ENCODE peak calls at places on chromosomes 6 and 20, in six cellular contexts. E, M, U, H, A and S are unnamed samples. For H3K4me1, the result is how much of the 10 kb centered on the place peaks cover.

GRCh38 chr20:4957939-4958362 is 43.4 kb downstream of the SLC23A2 start:
- DNase-seq in E (no peak), M (no peak), U (peak), H (no peak), A (no peak), S (no peak)

GRCh38 chr20:3766832-3767433 is 620 bp downstream of the ADISSP start:
- DNase-seq in E (no peak), M (no peak), U (no peak), H (no peak), A (peak), S (no peak)

GRCh38 chr6:106591111-106591825 is 38.0 kb downstream of the RTN4IP1 start:
- DNase-seq in E (no peak), M (no peak), U (peak), H (no peak), A (no peak), S (no peak)

GRCh38 chr20:25685276-25686080 is 11.2 kb downstream of the ZNF337 start:
- DNase-seq in E (no peak), M (no peak), U (no peak), H (no peak), A (no peak), S (no peak)

GRCh38 chr6:50602191-50602810 is 111.0 kb upstream of the TFAP2D start:
- DNase-seq in E (no peak), M (no peak), U (peak), H (peak), A (peak), S (no peak)

GRCh38 chr6:159106627-159107241 is 61.9 kb upstream of the TAGAP start:
- DNase-seq in E (peak), M (peak), U (peak), H (peak), A (peak), S (peak)

GRCh38 chr20:39699331-39699730 is 737.2 kb downstream of the DHX35 start:
- DNase-seq in E (no peak), M (no peak), U (no peak), H (no peak), A (no peak), S (no peak)

GRCh38 chr6:39343461-39343870 is 21.0 kb upstream of the KCNK16 start:
- DNase-seq in E (no peak), M (no peak), U (no peak), H (no peak), A (no peak), S (no peak)

GRCh38 chr20:719068-719467 is 43.5 kb upstream of the SCRT2 start:
- DNase-seq in E (no peak), M (no peak), U (no peak), H (no peak), A (no peak), S (no peak)

GRCh38 chr6:159805418-159806020 is 5.4 kb downstream of the PNLDC1 start:
- DNase-seq in E (no peak), M (no peak), U (no peak), H (no peak), A (no peak), S (no peak)

GRCh38 chr6:143964667-143965066 is 43.4 kb downstream of the PLAGL1 start:
- DNase-seq in E (no peak), M (no peak), U (no peak), H (no peak), A (no peak), S (no peak)

GRCh38 chr20:53142225-53142624 is 170.1 kb downstream of the TSHZ2 start:
- DNase-seq in E (no peak), M (no peak), U (no peak), H (no peak), A (peak), S (peak)

GRCh38 chr6:44079672-44080071 is 47.6 kb downstream of the MRPL14 start:
- DNase-seq in E (no peak), M (no peak), U (no peak), H (no peak), A (no peak), S (no peak)

GRCh38 chr20:1184638-1185315 is at the start of gene TMEM74B:
- DNase-seq in E (no peak), M (no peak), U (no peak), H (no peak), A (peak), S (no peak)

GRCh38 chr6:142592876-142593275 is 291.1 kb downstream of the ADGRG6 start:
- DNase-seq in E (no peak), M (no peak), U (peak), H (no peak), A (no peak), S (no peak)

GRCh38 chr6:107539409-107539808 is 49.5 kb downstream of the SOBP start:
- DNase-seq in E (no peak), M (no peak), U (peak), H (no peak), A (no peak), S (no peak)

GRCh38 chr6:123829302-123829953 is 25.8 kb downstream of the NKAIN2 start:
- DNase-seq in E (no peak), M (no peak), U (peak), H (no peak), A (no peak), S (no peak)

GRCh38 chr20:7650481-7650880 is 289.8 kb downstream of the HAO1 start:
- DNase-seq in E (no peak), M (no peak), U (peak), H (no peak), A (no peak), S (no peak)

GRCh38 chr6:66340736-66341135 is 633.7 kb upstream of the EYS start:
- DNase-seq in E (no peak), M (no peak), U (no peak), H (no peak), A (no peak), S (no peak)

GRCh38 chr6:25056130-25056529 is 120.4 kb upstream of the RIPOR2 start:
- DNase-seq in E (no peak), M (peak), U (no peak), H (no peak), A (no peak), S (no peak)

GRCh38 chr6:136415351-136416005 is 125.8 kb upstream of the BCLAF1 start:
- DNase-seq in E (no peak), M (no peak), U (no peak), H (no peak), A (no peak), S (no peak)

GRCh38 chr6:142570221-142570671 is 268.4 kb downstream of the ADGRG6 start:
- DNase-seq in E (no peak), M (no peak), U (peak), H (no peak), A (no peak), S (no peak)

GRCh38 chr6:129189266-129189665 is 306.3 kb downstream of the LAMA2 start:
- DNase-seq in E (no peak), M (no peak), U (no peak), H (no peak), A (no peak), S (no peak)
- H3K4me1 ChIP-seq in E (under half), M (under half), U (under half), H (under half), A (under half), S (under half)

DNA sequence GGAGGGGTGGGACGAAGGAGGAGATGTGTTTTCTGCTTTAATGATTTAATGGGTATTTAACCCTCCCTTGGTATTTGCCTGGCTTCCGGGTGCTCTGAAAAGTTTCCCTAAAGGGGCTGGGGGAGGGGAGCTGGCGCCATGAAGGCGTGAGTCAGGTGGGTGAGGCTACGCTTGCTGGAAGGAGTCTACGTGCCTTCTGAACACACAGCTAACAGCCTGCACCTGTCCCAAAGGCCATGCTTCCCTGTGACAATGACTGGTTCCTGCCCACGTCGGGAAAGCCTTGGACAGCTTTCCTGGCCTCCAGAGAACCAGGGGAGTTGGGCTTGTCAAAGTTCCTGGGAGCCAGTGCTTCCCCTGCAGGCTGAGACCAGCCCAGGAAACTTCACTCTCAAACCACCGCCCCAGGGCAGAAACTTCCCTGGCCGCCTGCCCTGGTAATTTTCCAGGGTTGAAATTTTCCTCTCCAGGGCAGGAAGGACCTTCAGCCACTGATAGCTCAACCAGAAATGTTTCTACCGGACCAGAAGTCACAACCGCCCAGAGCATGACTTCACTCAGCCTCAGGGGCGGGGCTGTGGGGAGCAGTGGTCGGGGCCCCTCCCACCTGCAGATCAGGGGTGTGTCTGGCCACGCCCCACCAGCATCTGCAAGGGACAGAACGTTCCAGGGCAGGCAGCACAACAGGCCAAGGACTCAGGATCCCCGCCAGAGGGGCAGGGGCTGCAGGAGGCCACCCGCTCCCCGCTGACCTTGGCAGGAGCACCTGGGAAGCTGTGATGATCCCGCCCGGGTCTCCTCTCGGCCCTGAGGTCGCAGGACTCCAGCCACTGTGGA is 18.6 kb upstream of the SLCO4A1 start:
- DNase-seq in E (peak), M (peak), U (peak), H (peak), A (peak), S (peak)
- H3K4me3 ChIP-seq in E (peak), M (peak), U (no peak), H (peak), A (peak), S (no peak)

DNA sequence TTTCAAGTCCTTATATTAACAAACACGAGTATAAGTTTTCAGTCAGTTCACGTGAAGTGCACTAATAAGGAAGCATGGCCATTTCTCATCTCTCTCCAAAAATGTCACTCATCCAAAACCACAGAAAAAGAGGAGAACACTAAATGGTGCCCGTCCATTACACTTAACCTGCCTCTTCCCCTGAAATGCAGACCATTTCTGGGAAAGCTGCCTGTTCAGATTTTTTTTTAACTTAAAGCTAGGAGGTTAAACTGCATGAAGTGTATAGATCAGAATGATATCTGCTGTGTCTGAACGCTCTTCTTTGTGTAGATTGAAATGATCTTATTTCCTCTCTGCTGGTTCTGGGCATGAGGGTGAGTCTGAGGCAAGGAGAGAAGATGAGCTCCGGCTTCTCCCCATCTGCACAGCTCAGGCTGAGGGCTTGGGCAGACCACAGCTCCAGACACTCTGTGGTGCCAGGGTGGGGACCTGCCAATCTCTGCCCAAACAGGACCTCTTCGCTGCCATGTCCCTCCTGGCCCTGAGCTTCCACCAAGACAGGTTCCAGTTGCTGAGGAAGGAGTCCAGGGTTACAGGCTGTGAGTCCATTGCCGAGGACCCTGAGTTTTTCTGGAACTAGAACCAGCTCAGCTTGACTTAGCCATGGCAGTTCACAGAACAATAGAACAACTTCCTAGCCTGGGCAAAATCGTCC is 90.7 kb downstream of the TCP11 start:
- DNase-seq in E (no peak), M (no peak), U (no peak), H (no peak), A (no peak), S (no peak)
- H3K4me1 ChIP-seq in E (half or more), M (under half), U (under half), H (under half), A (under half), S (half or more)

DNA sequence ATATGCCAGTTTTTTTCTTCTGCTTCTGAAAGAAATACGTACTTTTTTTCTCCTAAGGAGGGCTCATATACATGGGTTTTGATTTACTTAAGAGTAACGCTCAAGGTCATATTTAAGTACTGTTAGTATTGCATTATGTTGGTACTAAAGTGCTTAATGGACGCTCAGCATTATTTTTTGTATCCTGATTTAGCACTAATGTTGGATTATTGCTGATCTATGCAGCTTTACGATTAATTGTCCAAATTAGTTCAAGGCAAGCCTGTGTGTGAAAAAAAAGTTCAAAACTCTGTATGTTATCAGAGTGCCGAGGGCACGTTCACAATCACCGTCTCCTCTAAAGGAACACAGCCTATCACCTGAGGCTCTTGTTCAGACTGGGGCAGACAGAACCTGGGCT is 340.9 kb downstream of the SAMD5 start:
- DNase-seq in E (no peak), M (no peak), U (no peak), H (no peak), A (no peak), S (no peak)
- H3K4me3 ChIP-seq in E (no peak), M (no peak), U (no peak), H (no peak), A (no peak), S (no peak)

DNA sequence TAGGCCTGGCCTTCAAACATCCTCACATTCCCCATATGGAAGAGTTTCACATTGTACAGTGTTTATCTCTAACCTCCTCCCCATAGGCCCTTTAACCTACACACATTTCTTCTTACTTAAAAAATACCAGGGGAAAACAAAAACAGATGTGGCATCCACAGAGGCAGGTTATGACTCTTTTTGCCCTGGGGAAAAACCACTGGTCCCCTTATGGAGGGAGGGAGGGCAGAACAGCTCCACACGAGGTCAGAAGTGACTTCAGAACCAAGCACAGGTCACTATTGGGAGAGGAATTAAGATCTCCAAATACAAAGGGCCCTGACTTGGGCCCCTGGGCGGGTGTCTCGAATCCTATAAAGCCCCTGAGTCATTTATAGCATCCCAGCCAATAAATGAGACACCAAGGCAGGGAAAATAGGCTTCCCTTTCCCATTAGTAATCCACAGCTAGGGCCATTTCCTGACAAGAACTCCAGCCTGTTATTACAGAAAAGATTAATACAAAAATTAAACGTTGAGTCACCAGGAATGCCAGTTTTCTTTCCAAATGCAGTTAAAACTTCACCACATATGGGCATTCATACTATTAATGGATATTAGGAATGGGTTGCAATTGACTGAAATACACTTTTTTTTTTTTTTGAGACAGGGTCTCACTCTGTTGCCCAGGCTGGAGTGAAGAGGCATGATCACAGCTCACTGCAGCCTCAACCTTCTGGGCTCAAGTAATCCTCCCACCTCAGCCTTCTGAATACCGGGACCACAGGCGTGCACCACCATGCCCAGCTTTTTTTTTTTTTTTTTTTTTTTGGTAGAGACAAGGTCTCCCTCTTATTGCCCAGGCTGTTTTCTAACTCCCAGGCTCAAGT is 107.2 kb downstream of the ATP9A start:
- DNase-seq in E (no peak), M (no peak), U (peak), H (peak), A (no peak), S (no peak)
- H3K4me1 ChIP-seq in E (under half), M (under half), U (under half), H (under half), A (under half), S (under half)

GRCh38 chr20:59515013-59515905 is 89.1 kb upstream of the PHACTR3 start:
- DNase-seq in E (peak), M (no peak), U (peak), H (peak), A (peak), S (peak)
- H3K4me3 ChIP-seq in E (no peak), M (no peak), U (no peak), H (no peak), A (no peak), S (no peak)

DNA sequence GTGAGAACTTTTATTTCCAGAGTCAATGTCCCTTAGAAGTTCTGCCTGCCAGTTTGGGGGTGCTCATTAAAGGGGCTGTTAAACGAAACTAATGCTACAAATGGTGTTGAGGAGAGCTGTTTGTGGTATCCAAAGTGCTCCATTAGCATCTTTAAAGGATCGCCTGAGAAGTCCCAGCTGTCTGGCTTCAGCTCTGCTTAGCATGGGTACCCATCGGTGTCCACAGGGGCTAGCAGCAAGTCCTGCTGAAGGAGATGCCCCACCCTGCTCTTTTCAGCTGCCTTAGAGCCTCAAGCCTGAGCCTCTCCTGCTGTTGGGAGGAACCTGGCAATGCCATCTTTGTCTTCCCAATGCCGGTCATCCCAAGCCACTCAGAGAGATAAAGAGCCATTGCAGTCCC is 111.1 kb downstream of the FOXO3 start:
- DNase-seq in E (no peak), M (no peak), U (no peak), H (no peak), A (no peak), S (no peak)
- H3K4me1 ChIP-seq in E (half or more), M (under half), U (under half), H (under half), A (under half), S (under half)

GRCh38 chr20:63844384-63845025 is 13.4 kb upstream of the ZBTB46 start:
- DNase-seq in E (no peak), M (no peak), U (no peak), H (no peak), A (no peak), S (no peak)

GRCh38 chr20:63847374-63848002 is 13.8 kb upstream of the ABHD16B start:
- DNase-seq in E (no peak), M (no peak), U (peak), H (no peak), A (peak), S (no peak)

GRCh38 chr20:63846938-63847373 is 14.3 kb upstream of the ABHD16B start:
- DNase-seq in E (no peak), M (no peak), U (no peak), H (no peak), A (no peak), S (no peak)

GRCh38 chr20:63848003-63848911 is 13.0 kb upstream of the ABHD16B start:
- DNase-seq in E (no peak), M (no peak), U (no peak), H (no peak), A (peak), S (no peak)

DNA sequence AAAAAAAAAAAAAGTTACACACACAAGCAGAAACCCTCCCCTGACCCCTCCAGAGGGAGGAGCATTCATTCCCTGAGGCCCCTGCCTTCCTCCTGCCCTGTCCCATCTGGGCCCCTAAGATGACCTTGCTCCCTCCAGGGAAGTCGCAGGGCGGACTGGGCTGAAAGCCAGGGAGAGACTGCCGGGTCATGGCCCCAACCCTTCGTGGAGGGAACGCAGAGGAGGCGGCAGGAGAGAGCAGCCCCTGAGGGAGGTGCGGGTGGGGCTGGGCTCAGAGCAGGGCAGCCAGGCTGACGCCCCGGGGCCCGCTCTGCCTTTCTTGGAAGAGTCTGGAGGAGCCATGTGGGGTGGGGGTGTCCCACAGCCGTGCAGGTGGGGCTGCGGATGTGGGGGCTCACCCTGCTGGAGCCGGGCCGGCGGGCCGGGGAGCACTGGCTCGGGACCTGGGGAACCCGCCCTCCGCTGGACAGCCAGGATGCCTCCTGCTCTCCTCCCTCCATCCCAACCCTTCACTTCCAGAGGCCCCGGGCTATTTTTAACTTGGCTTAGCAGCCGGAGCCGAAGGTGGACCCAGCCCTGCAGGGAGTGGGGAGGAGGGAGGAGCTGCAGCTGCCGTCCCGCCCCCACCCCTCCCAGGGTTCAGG is 15.0 kb upstream of the ABHD16B start:
- DNase-seq in E (peak), M (no peak), U (peak), H (no peak), A (peak), S (peak)
- H3K4me3 ChIP-seq in E (peak), M (no peak), U (no peak), H (peak), A (peak), S (no peak)